ENCODE peak calls at places on chromosomes 11 and 22, in nine cellular contexts. N is thoracic aorta, B is adrenal gland, J is upper lobe of right lung, T is heart left ventricle, Y is OCI-LY7, E is H9, S is PC-3, F is cardiac muscle cell. Q is an unnamed sample. For H3K9me3, the result is how much of the 10 kb centered on the place peaks cover.

GRCh38 chr11:73334244-73335203 is 26.4 kb downstream of the ARHGEF17 start:
- DNase-seq in N (peak), B (peak), J (no peak), T (peak), Y (peak), E (no peak), S (peak), F (peak), Q (peak)

GRCh38 chr11:118930152-118930712 is 4.5 kb upstream of the BCL9L start:
- DNase-seq in N (no peak), B (peak), J (peak), T (peak), Y (peak), E (peak), S (peak), F (peak), Q (peak)

GRCh38 chr11:10397226-10397987 is 57.7 kb upstream of the AMPD3 start:
- DNase-seq in N (no peak), B (no peak), J (no peak), T (no peak), Y (no peak), E (no peak), S (no peak), F (no peak), Q (no peak)

GRCh38 chr22:50544746-50545253 is 899 bp upstream of the KLHDC7B start:
- DNase-seq in N (no peak), B (no peak), J (peak), T (no peak), Y (peak), E (no peak), S (no peak), F (no peak), Q (no peak)

GRCh38 chr11:44269369-44270351 is 40.3 kb downstream of the ALX4 start:
- DNase-seq in N (no peak), B (no peak), J (peak), T (no peak), Y (no peak), E (no peak), S (no peak), F (peak), Q (no peak)

GRCh38 chr22:19810381-19811141 is 44.1 kb downstream of the GNB1L start:
- DNase-seq in N (no peak), B (peak), J (no peak), T (peak), Y (no peak), E (peak), S (no peak), F (peak), Q (no peak)

GRCh38 chr11:62020661-62021060 is 53.2 kb upstream of the FTH1 start:
- DNase-seq in N (no peak), B (no peak), J (peak), T (no peak), Y (no peak), E (no peak), S (peak), F (no peak), Q (no peak)

GRCh38 chr11:60842688-60843605 is 1.0 kb downstream of the CCDC86 start:
- DNase-seq in N (no peak), B (peak), J (no peak), T (no peak), Y (no peak), E (no peak), S (peak), F (no peak), Q (peak)

GRCh38 chr22:38127869-38128268 is 17.4 kb upstream of the BAIAP2L2 start:
- DNase-seq in N (no peak), B (no peak), J (no peak), T (no peak), Y (no peak), E (no peak), S (no peak), F (no peak), Q (no peak)

GRCh38 chr11:2237457-2238238 is 32.7 kb downstream of the ASCL2 start:
- DNase-seq in N (no peak), B (no peak), J (no peak), T (no peak), Y (no peak), E (no peak), S (no peak), F (no peak), Q (no peak)

GRCh38 chr22:49959782-49960158 is 802 bp upstream of the PIM3 start:
- DNase-seq in N (no peak), B (peak), J (no peak), T (no peak), Y (no peak), E (peak), S (peak), F (peak), Q (peak)

GRCh38 chr11:35851342-35851741 is 92.5 kb upstream of the LDLRAD3 start:
- DNase-seq in N (no peak), B (no peak), J (no peak), T (no peak), Y (no peak), E (no peak), S (no peak), F (no peak), Q (no peak)

GRCh38 chr11:28606930-28607329 is 498.7 kb downstream of the METTL15 start:
- DNase-seq in N (no peak), B (no peak), J (no peak), T (no peak), Y (no peak), E (peak), S (peak), F (peak), Q (no peak)

GRCh38 chr11:43736502-43737193 is 56.1 kb downstream of the HSD17B12 start:
- DNase-seq in N (no peak), B (no peak), J (no peak), T (no peak), Y (no peak), E (no peak), S (peak), F (peak), Q (no peak)

GRCh38 chr11:78831571-78831970 is 256.9 kb upstream of the NARS2 start:
- DNase-seq in N (no peak), B (no peak), J (no peak), T (no peak), Y (no peak), E (no peak), S (no peak), F (no peak), Q (no peak)

GRCh38 chr22:22735695-22736611 is 91.5 kb downstream of the GGTLC2 start:
- DNase-seq in N (no peak), B (no peak), J (no peak), T (no peak), Y (no peak), E (no peak), S (no peak), F (no peak), Q (no peak)

GRCh38 chr11:119975561-119976152 is 162.3 kb downstream of the TRIM29 start:
- DNase-seq in N (no peak), B (no peak), J (no peak), T (no peak), Y (no peak), E (peak), S (no peak), F (no peak), Q (no peak)

GRCh38 chr11:1290052-1291040 is 19.1 kb downstream of the TOLLIP start:
- DNase-seq in N (no peak), B (no peak), J (peak), T (peak), Y (no peak), E (no peak), S (no peak), F (no peak), Q (peak)

GRCh38 chr11:9461068-9461759 is 402 bp downstream of the ZNF143 start:
- DNase-seq in N (peak), B (peak), J (peak), T (peak), Y (peak), E (no peak), S (peak), F (peak), Q (peak)

GRCh38 chr11:115637842-115638241 is 133.6 kb upstream of the CADM1 start:
- DNase-seq in N (no peak), B (no peak), J (no peak), T (no peak), Y (no peak), E (no peak), S (no peak), F (no peak), Q (no peak)

GRCh38 chr11:37503411-37504065 is 905.5 kb upstream of the RAG2 start:
- DNase-seq in N (no peak), B (no peak), J (no peak), T (no peak), Y (no peak), E (no peak), S (peak), F (no peak), Q (no peak)

GRCh38 chr11:96696736-96697135 is 306.9 kb downstream of the JRKL start:
- DNase-seq in N (no peak), B (no peak), J (no peak), T (no peak), Y (no peak), E (no peak), S (no peak), F (no peak), Q (no peak)

GRCh38 chr11:102085864-102086551 is 24.2 kb upstream of the YAP1 start:
- DNase-seq in N (no peak), B (no peak), J (no peak), T (no peak), Y (no peak), E (no peak), S (peak), F (no peak), Q (no peak)

GRCh38 chr22:26546282-26546681 is 34.0 kb upstream of the TFIP11 start:
- DNase-seq in N (no peak), B (no peak), J (no peak), T (peak), Y (no peak), E (no peak), S (no peak), F (no peak), Q (no peak)

GRCh38 chr11:113296447-113297205 is 17.8 kb upstream of the TTC12 start:
- DNase-seq in N (no peak), B (no peak), J (no peak), T (no peak), Y (no peak), E (peak), S (no peak), F (no peak), Q (no peak)

GRCh38 chr11:66883021-66883968 is 26.4 kb downstream of the LRFN4 start:
- DNase-seq in N (no peak), B (peak), J (peak), T (no peak), Y (peak), E (peak), S (peak), F (peak), Q (peak)

GRCh38 chr11:46386674-46387073 is 4.9 kb downstream of the CHRM4 start:
- DNase-seq in N (no peak), B (no peak), J (no peak), T (no peak), Y (no peak), E (no peak), S (peak), F (no peak), Q (no peak)

GRCh38 chr22:28594076-28594783 is 85.4 kb downstream of the TTC28 start:
- DNase-seq in N (no peak), B (no peak), J (no peak), T (no peak), Y (no peak), E (no peak), S (no peak), F (no peak), Q (no peak)

GRCh38 chr11:43503417-43503816 is 144.7 kb downstream of the TTC17 start:
- DNase-seq in N (no peak), B (no peak), J (no peak), T (no peak), Y (no peak), E (no peak), S (peak), F (no peak), Q (no peak)

GRCh38 chr11:12684821-12685220 is 10.6 kb downstream of the TEAD1 start:
- DNase-seq in N (no peak), B (no peak), J (no peak), T (no peak), Y (no peak), E (no peak), S (no peak), F (no peak), Q (no peak)

GRCh38 chr11:30143098-30143705 is 87.6 kb upstream of the FSHB start:
- DNase-seq in N (no peak), B (no peak), J (no peak), T (no peak), Y (peak), E (peak), S (peak), F (peak), Q (no peak)

GRCh38 chr11:69008774-69009440 is 4.1 kb downstream of the MRGPRF start:
- DNase-seq in N (peak), B (peak), J (peak), T (peak), Y (no peak), E (peak), S (peak), F (peak), Q (peak)

GRCh38 chr11:17978553-17979287 is 34.1 kb downstream of the SERGEF start:
- DNase-seq in N (no peak), B (peak), J (no peak), T (peak), Y (peak), E (peak), S (peak), F (peak), Q (peak)

GRCh38 chr22:27850000-27850465 is 48.5 kb upstream of the MN1 start:
- DNase-seq in N (no peak), B (no peak), J (no peak), T (peak), Y (no peak), E (no peak), S (no peak), F (peak), Q (no peak)

GRCh38 chr11:19100885-19101284 is 16.1 kb upstream of the ZDHHC13 start:
- DNase-seq in N (no peak), B (no peak), J (no peak), T (no peak), Y (no peak), E (no peak), S (no peak), F (no peak), Q (no peak)

GRCh38 chr11:23569134-23569533 is 708.9 kb upstream of the CCDC179 start:
- DNase-seq in N (no peak), B (no peak), J (no peak), T (no peak), Y (no peak), E (no peak), S (no peak), F (no peak), Q (no peak)

GRCh38 chr11:61377461-61378160 is 14.8 kb upstream of the TMEM216 start:
- DNase-seq in N (no peak), B (no peak), J (no peak), T (no peak), Y (no peak), E (no peak), S (no peak), F (no peak), Q (no peak)

GRCh38 chr11:1022411-1022810 is 14.1 kb downstream of the MUC6 start:
- DNase-seq in N (no peak), B (no peak), J (no peak), T (no peak), Y (no peak), E (no peak), S (no peak), F (no peak), Q (no peak)

GRCh38 chr22:16937811-16938210 is 70.2 kb downstream of the GAB4 start:
- DNase-seq in N (no peak), B (no peak), J (no peak), T (no peak), Y (no peak), E (no peak), S (no peak), F (no peak), Q (no peak)

GRCh38 chr22:16935209-16935608 is 72.8 kb downstream of the GAB4 start:
- DNase-seq in N (no peak), B (no peak), J (no peak), T (no peak), Y (no peak), E (no peak), S (no peak), F (no peak), Q (no peak)

GRCh38 chr22:16933274-16933923 is 74.6 kb downstream of the GAB4 start:
- DNase-seq in N (no peak), B (no peak), J (no peak), T (no peak), Y (no peak), E (no peak), S (no peak), F (no peak), Q (no peak)

GRCh38 chr22:16933924-16934282 is 74.1 kb downstream of the GAB4 start:
- DNase-seq in N (no peak), B (no peak), J (no peak), T (no peak), Y (no peak), E (no peak), S (no peak), F (no peak), Q (no peak)

GRCh38 chr22:16936625-16937024 is 71.4 kb downstream of the GAB4 start:
- DNase-seq in N (no peak), B (no peak), J (no peak), T (no peak), Y (no peak), E (no peak), S (no peak), F (no peak), Q (no peak)
- H3K9me3 ChIP-seq in N (under half), B (under half), J (under half), T (under half), Y (under half), E (under half), S (under half), F (under half), Q (under half)

GRCh38 chr22:45340323-45340722 is 30.6 kb downstream of the FAM118A start:
- DNase-seq in N (no peak), B (no peak), J (no peak), T (no peak), Y (no peak), E (no peak), S (no peak), F (no peak), Q (no peak)

GRCh38 chr22:45341503-45341902 is 31.8 kb downstream of the FAM118A start:
- DNase-seq in N (no peak), B (no peak), J (no peak), T (no peak), Y (no peak), E (no peak), S (no peak), F (no peak), Q (no peak)

GRCh38 chr22:45338795-45339194 is 29.1 kb downstream of the FAM118A start:
- DNase-seq in N (no peak), B (no peak), J (no peak), T (no peak), Y (no peak), E (no peak), S (no peak), F (no peak), Q (no peak)

GRCh38 chr22:45343143-45343542 is 33.4 kb downstream of the FAM118A start:
- DNase-seq in N (no peak), B (no peak), J (no peak), T (no peak), Y (no peak), E (no peak), S (no peak), F (no peak), Q (no peak)

DNA sequence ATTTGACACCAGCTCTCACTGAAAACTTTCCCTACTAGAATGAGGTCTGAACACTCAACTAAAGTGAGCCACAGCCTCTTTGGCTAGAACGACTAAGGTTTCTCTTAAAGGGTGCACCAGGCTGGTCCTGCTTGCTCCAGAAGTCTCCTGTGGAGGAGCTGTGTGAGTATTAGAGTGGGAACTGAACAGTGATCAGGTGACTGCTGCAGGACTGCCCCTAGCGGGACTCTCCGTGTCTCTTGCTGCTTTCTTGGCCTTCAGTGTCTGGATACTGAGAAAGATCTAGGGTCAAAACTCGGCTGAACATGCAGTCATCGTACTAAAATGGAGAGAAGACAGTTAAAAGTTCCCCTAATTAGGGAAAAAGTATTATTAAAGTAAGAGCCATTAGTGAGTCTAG is 34.6 kb downstream of the FAM118A start:
- DNase-seq in N (no peak), B (no peak), J (no peak), T (no peak), Y (no peak), E (peak), S (no peak), F (peak), Q (no peak)
- TF ChIP-seq CTCF in N (no peak), B (no peak), J (no peak), T (no peak), Y (no peak), E (peak), S (no peak), F (no peak), Q (peak)

GRCh38 chr11:133824593-133824992 is 20.7 kb downstream of the SPATA19 start:
- DNase-seq in N (no peak), B (no peak), J (no peak), T (no peak), Y (no peak), E (peak), S (no peak), F (no peak), Q (no peak)

GRCh38 chr11:133819916-133820315 is 25.4 kb downstream of the SPATA19 start:
- DNase-seq in N (no peak), B (no peak), J (no peak), T (no peak), Y (no peak), E (peak), S (no peak), F (no peak), Q (no peak)

GRCh38 chr11:133823211-133823610 is 22.1 kb downstream of the SPATA19 start:
- DNase-seq in N (no peak), B (no peak), J (no peak), T (no peak), Y (no peak), E (no peak), S (no peak), F (no peak), Q (no peak)

GRCh38 chr11:133819114-133819513 is 26.2 kb downstream of the SPATA19 start:
- DNase-seq in N (no peak), B (no peak), J (no peak), T (no peak), Y (no peak), E (peak), S (no peak), F (no peak), Q (no peak)

DNA sequence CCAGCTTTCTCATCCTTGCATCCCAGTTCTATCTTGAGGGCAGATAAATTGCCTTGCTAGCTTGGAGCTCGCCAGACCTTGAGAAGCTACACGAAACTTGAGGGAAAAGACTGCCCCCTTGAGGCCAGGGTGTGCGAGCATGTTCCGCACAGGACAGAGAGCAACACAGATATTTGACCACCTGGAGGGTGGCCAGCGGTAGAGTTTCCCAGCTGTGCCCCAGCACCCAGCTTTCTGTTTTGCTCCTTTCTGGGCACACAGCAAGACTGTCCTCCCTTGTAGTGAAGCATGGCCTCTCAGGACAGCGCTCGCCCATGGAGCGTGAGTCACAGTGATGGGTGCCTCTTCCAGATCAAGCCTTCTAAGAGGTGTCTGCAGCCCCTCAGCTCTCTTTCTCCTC is 23.5 kb downstream of the SPATA19 start:
- DNase-seq in N (no peak), B (peak), J (no peak), T (no peak), Y (peak), E (peak), S (peak), F (peak), Q (no peak)
- H3K9me3 ChIP-seq in N (under half), B (under half), J (under half), T (under half), Y (under half), E (under half), S (under half), F (under half), Q (under half)

GRCh38 chr22:45163417-45164216 is at the start of gene NUP50:
- DNase-seq in N (peak), B (peak), J (peak), T (peak), Y (peak), E (peak), S (peak), F (peak), Q (peak)
- TF ChIP-seq CTCF in N (no peak), B (no peak), J (no peak), T (no peak), Y (no peak), E (peak), S (no peak), F (no peak), Q (peak)

GRCh38 chr22:11360632-11361031 is 4167.4 kb upstream of the OR11H1 start:
- DNase-seq in N (no peak), B (no peak), J (no peak), T (no peak), Y (no peak), E (no peak), S (no peak), F (no peak), Q (no peak)
- H3K9me3 ChIP-seq in N (under half), B (under half), J (under half), T (under half), Y (under half), E (half or more), S (under half), F (under half), Q (under half)

GRCh38 chr11:33687733-33688479 is 12.7 kb downstream of the C11orf91 start:
- DNase-seq in N (no peak), B (peak), J (no peak), T (no peak), Y (peak), E (no peak), S (peak), F (peak), Q (no peak)
- TF ChIP-seq CTCF in N (peak), B (peak), J (peak), T (peak), Y (peak), E (peak), S (peak), F (peak), Q (peak)

GRCh38 chr11:88229303-88229702 is 54.1 kb upstream of the RAB38 start:
- DNase-seq in N (no peak), B (no peak), J (no peak), T (no peak), Y (no peak), E (no peak), S (no peak), F (no peak), Q (no peak)
- H3K9me3 ChIP-seq in N (under half), B (under half), J (under half), T (under half), Y (under half), E (under half), S (under half), F (under half), Q (under half)

GRCh38 chr11:106137061-106137460 is 59.6 kb downstream of the AASDHPPT start:
- DNase-seq in N (no peak), B (no peak), J (no peak), T (no peak), Y (no peak), E (no peak), S (peak), F (no peak), Q (no peak)
- TF ChIP-seq CTCF in N (no peak), B (no peak), J (no peak), T (no peak), Y (no peak), E (no peak), S (no peak), F (no peak), Q (no peak)

Q was measured in psoas muscle.